ENCODE peak calls at places on chromosome 9, in seven cellular contexts. One of them, this sample, is unnamed.

GRCh38 chr9:71001780-71002386 is 119.5 kb downstream of the TRPM3 start:
- DNase-seq in GM20000: peak
- DNase-seq in NAMALWA: peak
- DNase-seq in epithelial cell of esophagus: peak
- DNase-seq in GM10248: peak
- DNase-seq in HCT116: peak
- DNase-seq in bronchial epithelial cell: peak
- DNase-seq in this sample: no peak

GRCh38 chr9:68795411-68795810 is 90.4 kb downstream of the PIP5K1B start:
- DNase-seq in GM10248: no peak
- DNase-seq in HCT116: no peak
- DNase-seq in epithelial cell of esophagus: no peak
- DNase-seq in NAMALWA: no peak
- DNase-seq in bronchial epithelial cell: no peak
- DNase-seq in GM20000: no peak
- DNase-seq in this sample: no peak

GRCh38 chr9:129093602-129094386 is 12.9 kb downstream of the DOLPP1 start:
- DNase-seq in GM20000: no peak
- DNase-seq in bronchial epithelial cell: no peak
- DNase-seq in epithelial cell of esophagus: no peak
- DNase-seq in HCT116: no peak
- DNase-seq in GM10248: no peak
- DNase-seq in NAMALWA: no peak
- DNase-seq in this sample: no peak

GRCh38 chr9:11931109-11931508 is 762.1 kb upstream of the TYRP1 start:
- DNase-seq in NAMALWA: no peak
- DNase-seq in GM20000: no peak
- DNase-seq in GM10248: no peak
- DNase-seq in epithelial cell of esophagus: peak
- DNase-seq in bronchial epithelial cell: peak
- DNase-seq in HCT116: no peak
- DNase-seq in this sample: no peak

GRCh38 chr9:126147186-126147585 is 179.4 kb upstream of the MVB12B start:
- DNase-seq in GM20000: no peak
- DNase-seq in epithelial cell of esophagus: no peak
- DNase-seq in GM10248: no peak
- DNase-seq in HCT116: no peak
- DNase-seq in NAMALWA: no peak
- DNase-seq in bronchial epithelial cell: no peak
- DNase-seq in this sample: no peak

GRCh38 chr9:16505159-16505558 is 365.3 kb downstream of the BNC2 start:
- DNase-seq in NAMALWA: no peak
- DNase-seq in GM10248: no peak
- DNase-seq in epithelial cell of esophagus: no peak
- DNase-seq in HCT116: no peak
- DNase-seq in GM20000: no peak
- DNase-seq in bronchial epithelial cell: no peak
- DNase-seq in this sample: no peak

GRCh38 chr9:83538172-83538889 is at the start of gene FRMD3:
- DNase-seq in GM20000: no peak
- DNase-seq in NAMALWA: no peak
- DNase-seq in HCT116: peak
- DNase-seq in epithelial cell of esophagus: peak
- DNase-seq in GM10248: peak
- DNase-seq in bronchial epithelial cell: peak
- DNase-seq in this sample: peak

GRCh38 chr9:123453058-123453667 is 97.2 kb downstream of the CRB2 start:
- DNase-seq in epithelial cell of esophagus: no peak
- DNase-seq in GM10248: no peak
- DNase-seq in HCT116: no peak
- DNase-seq in NAMALWA: no peak
- DNase-seq in bronchial epithelial cell: no peak
- DNase-seq in GM20000: no peak
- DNase-seq in this sample: no peak

GRCh38 chr9:12922209-12922914 is 147.5 kb downstream of the LURAP1L start:
- DNase-seq in GM20000: no peak
- DNase-seq in bronchial epithelial cell: no peak
- DNase-seq in epithelial cell of esophagus: no peak
- DNase-seq in GM10248: no peak
- DNase-seq in NAMALWA: no peak
- DNase-seq in HCT116: no peak
- DNase-seq in this sample: no peak

GRCh38 chr9:70406446-70406862 is 8.0 kb downstream of the KLF9 start:
- DNase-seq in epithelial cell of esophagus: no peak
- DNase-seq in GM20000: peak
- DNase-seq in GM10248: peak
- DNase-seq in HCT116: no peak
- DNase-seq in NAMALWA: peak
- DNase-seq in bronchial epithelial cell: no peak
- DNase-seq in this sample: no peak

GRCh38 chr9:133661846-133662636 is 25.9 kb downstream of the DBH start:
- DNase-seq in bronchial epithelial cell: no peak
- DNase-seq in epithelial cell of esophagus: no peak
- DNase-seq in GM10248: no peak
- DNase-seq in NAMALWA: no peak
- DNase-seq in GM20000: no peak
- DNase-seq in HCT116: no peak
- DNase-seq in this sample: no peak

GRCh38 chr9:84153885-84154284 is 173.3 kb downstream of the RMI1 start:
- DNase-seq in NAMALWA: no peak
- DNase-seq in GM10248: no peak
- DNase-seq in epithelial cell of esophagus: peak
- DNase-seq in HCT116: no peak
- DNase-seq in bronchial epithelial cell: peak
- DNase-seq in GM20000: no peak
- DNase-seq in this sample: no peak

GRCh38 chr9:94870793-94871558 is 144.5 kb downstream of the AOPEP start:
- DNase-seq in HCT116: no peak
- DNase-seq in GM10248: no peak
- DNase-seq in NAMALWA: no peak
- DNase-seq in epithelial cell of esophagus: peak
- DNase-seq in bronchial epithelial cell: peak
- DNase-seq in GM20000: no peak
- DNase-seq in this sample: peak

GRCh38 chr9:84447305-84447704 is 106.7 kb upstream of the SLC28A3 start:
- DNase-seq in HCT116: no peak
- DNase-seq in epithelial cell of esophagus: peak
- DNase-seq in GM10248: no peak
- DNase-seq in NAMALWA: no peak
- DNase-seq in bronchial epithelial cell: peak
- DNase-seq in GM20000: no peak
- DNase-seq in this sample: no peak

GRCh38 chr9:136090060-136090735 is 4.9 kb downstream of the NACC2 start:
- DNase-seq in epithelial cell of esophagus: no peak
- DNase-seq in GM20000: no peak
- DNase-seq in HCT116: no peak
- DNase-seq in GM10248: no peak
- DNase-seq in NAMALWA: no peak
- DNase-seq in bronchial epithelial cell: no peak
- DNase-seq in this sample: no peak

GRCh38 chr9:137224850-137225694 is at the start of gene CYSRT1:
- DNase-seq in GM10248: no peak
- DNase-seq in GM20000: no peak
- DNase-seq in NAMALWA: no peak
- DNase-seq in bronchial epithelial cell: no peak
- DNase-seq in epithelial cell of esophagus: peak
- DNase-seq in HCT116: no peak
- DNase-seq in this sample: no peak

GRCh38 chr9:17531642-17532254 is 47.1 kb upstream of the SH3GL2 start:
- DNase-seq in GM10248: peak
- DNase-seq in NAMALWA: peak
- DNase-seq in epithelial cell of esophagus: peak
- DNase-seq in GM20000: peak
- DNase-seq in HCT116: peak
- DNase-seq in bronchial epithelial cell: peak
- DNase-seq in this sample: peak

GRCh38 chr9:85987236-85987635 is 46.3 kb downstream of the NAA35 start:
- DNase-seq in NAMALWA: no peak
- DNase-seq in epithelial cell of esophagus: no peak
- DNase-seq in GM10248: no peak
- DNase-seq in bronchial epithelial cell: no peak
- DNase-seq in GM20000: no peak
- DNase-seq in HCT116: no peak
- DNase-seq in this sample: no peak

GRCh38 chr9:87087197-87087596 is 139.9 kb upstream of the GAS1 start:
- DNase-seq in epithelial cell of esophagus: no peak
- DNase-seq in NAMALWA: no peak
- DNase-seq in HCT116: no peak
- DNase-seq in GM20000: no peak
- DNase-seq in bronchial epithelial cell: no peak
- DNase-seq in GM10248: no peak
- DNase-seq in this sample: no peak

GRCh38 chr9:94056442-94056974 is 27.8 kb upstream of the PTPDC1 start:
- DNase-seq in GM20000: no peak
- DNase-seq in HCT116: no peak
- DNase-seq in NAMALWA: no peak
- DNase-seq in epithelial cell of esophagus: peak
- DNase-seq in GM10248: no peak
- DNase-seq in bronchial epithelial cell: peak
- DNase-seq in this sample: peak

GRCh38 chr9:77977210-77977611 is 54.4 kb downstream of the GNAQ start:
- DNase-seq in HCT116: peak
- DNase-seq in GM20000: peak
- DNase-seq in bronchial epithelial cell: peak
- DNase-seq in GM10248: no peak
- DNase-seq in NAMALWA: peak
- DNase-seq in epithelial cell of esophagus: peak
- DNase-seq in this sample: no peak

GRCh38 chr9:87464110-87464991 is 33.3 kb upstream of the DAPK1 start:
- DNase-seq in bronchial epithelial cell: peak
- DNase-seq in HCT116: no peak
- DNase-seq in NAMALWA: no peak
- DNase-seq in epithelial cell of esophagus: peak
- DNase-seq in GM10248: peak
- DNase-seq in GM20000: peak
- DNase-seq in this sample: peak

GRCh38 chr9:95468791-95469190 is 48.0 kb downstream of the PTCH1 start:
- DNase-seq in HCT116: no peak
- DNase-seq in bronchial epithelial cell: no peak
- DNase-seq in epithelial cell of esophagus: no peak
- DNase-seq in GM10248: no peak
- DNase-seq in GM20000: no peak
- DNase-seq in NAMALWA: no peak
- DNase-seq in this sample: no peak

GRCh38 chr9:122134822-122135528 is 24.6 kb downstream of the NDUFA8 start:
- DNase-seq in bronchial epithelial cell: no peak
- DNase-seq in epithelial cell of esophagus: peak
- DNase-seq in NAMALWA: no peak
- DNase-seq in GM20000: no peak
- DNase-seq in HCT116: no peak
- DNase-seq in GM10248: no peak
- DNase-seq in this sample: no peak

GRCh38 chr9:134778156-134778555 is 102.5 kb upstream of the FCN2 start:
- DNase-seq in GM20000: no peak
- DNase-seq in epithelial cell of esophagus: no peak
- DNase-seq in HCT116: no peak
- DNase-seq in GM10248: no peak
- DNase-seq in bronchial epithelial cell: no peak
- DNase-seq in NAMALWA: no peak
- DNase-seq in this sample: no peak

GRCh38 chr9:27261517-27262211 is 35.3 kb downstream of the EQTN start:
- DNase-seq in GM10248: no peak
- DNase-seq in GM20000: no peak
- DNase-seq in NAMALWA: no peak
- DNase-seq in epithelial cell of esophagus: peak
- DNase-seq in bronchial epithelial cell: peak
- DNase-seq in HCT116: no peak
- DNase-seq in this sample: no peak

GRCh38 chr9:16191691-16192402 is 639.0 kb downstream of the CCDC171 start:
- DNase-seq in GM20000: peak
- DNase-seq in epithelial cell of esophagus: peak
- DNase-seq in HCT116: peak
- DNase-seq in bronchial epithelial cell: peak
- DNase-seq in GM10248: peak
- DNase-seq in NAMALWA: peak
- DNase-seq in this sample: peak

GRCh38 chr9:114898741-114899140 is 31.6 kb downstream of the TNFSF8 start:
- DNase-seq in epithelial cell of esophagus: no peak
- DNase-seq in GM20000: peak
- DNase-seq in NAMALWA: peak
- DNase-seq in bronchial epithelial cell: no peak
- DNase-seq in GM10248: peak
- DNase-seq in HCT116: no peak
- DNase-seq in this sample: no peak

GRCh38 chr9:1052119-1052907 is 2.2 kb downstream of the DMRT2 start:
- DNase-seq in GM10248: no peak
- DNase-seq in bronchial epithelial cell: no peak
- DNase-seq in HCT116: no peak
- DNase-seq in epithelial cell of esophagus: no peak
- DNase-seq in GM20000: no peak
- DNase-seq in NAMALWA: no peak
- DNase-seq in this sample: no peak

GRCh38 chr9:132026932-132027585 is 52.6 kb downstream of the MED27 start:
- DNase-seq in bronchial epithelial cell: peak
- DNase-seq in GM20000: no peak
- DNase-seq in NAMALWA: no peak
- DNase-seq in GM10248: no peak
- DNase-seq in epithelial cell of esophagus: peak
- DNase-seq in HCT116: no peak
- DNase-seq in this sample: no peak